ENCODE peak calls at places on chromosomes 11 and 22, in eight cellular contexts. Z is astrocyte of the spinal cord, F is midbrain, J is kidney tubule cell, Y is Kasumi-1, V is SK-N-SH, R is T-helper 17 cell, X is progenitor cell of endocrine pancreas. W is an unnamed sample.

GRCh38 chr22:46137218-46137766 is 13.0 kb upstream of the PPARA start:
- DNase-seq in Z (no peak), F (no peak), J (no peak), Y (no peak), V (no peak), R (no peak), X (no peak), W (no peak)

GRCh38 chr22:46377566-46378498 is 42.3 kb downstream of the TRMU start:
- DNase-seq in Z (no peak), F (no peak), J (peak; percentile 97), Y (no peak), V (no peak), R (no peak), X (peak; percentile 61), W (peak; percentile 83)

GRCh38 chr11:82979824-82980223 is 78.3 kb downstream of the DDIAS start:
- DNase-seq in Z (no peak), F (no peak), J (no peak), Y (no peak), V (no peak), R (no peak), X (no peak), W (no peak)

GRCh38 chr11:112751312-112751711 is 209.9 kb upstream of the NCAM1 start:
- DNase-seq in Z (no peak), F (no peak), J (no peak), Y (no peak), V (peak; percentile 43), R (no peak), X (no peak), W (no peak)

GRCh38 chr11:3006505-3007260 is 14.6 kb upstream of the NAP1L4 start:
- DNase-seq in Z (no peak), F (no peak), J (no peak), Y (no peak), V (no peak), R (no peak), X (no peak), W (no peak)

GRCh38 chr11:113974741-113975470 is at the start of gene HTR3A:
- DNase-seq in Z (no peak), F (no peak), J (peak; percentile 82), Y (no peak), V (peak; percentile 43), R (no peak), X (peak; percentile 22), W (peak; percentile 70)

GRCh38 chr11:561148-562003 is 606 bp downstream of the RASSF7 start:
- DNase-seq in Z (no peak), F (no peak), J (peak; percentile 98), Y (peak; percentile 41), V (no peak), R (no peak), X (peak; percentile 60), W (peak; percentile 59)

GRCh38 chr11:101049813-101050212 is 79.8 kb downstream of the PGR start:
- DNase-seq in Z (no peak), F (no peak), J (no peak), Y (no peak), V (no peak), R (no peak), X (no peak), W (no peak)

GRCh38 chr11:18046116-18046777 is at the start of gene TPH1:
- DNase-seq in Z (peak; percentile 50), F (no peak), J (peak; percentile 54), Y (no peak), V (peak; percentile 84), R (no peak), X (peak; percentile 27), W (peak; percentile 89)

GRCh38 chr11:11798586-11799438 is 43.0 kb upstream of the USP47 start:
- DNase-seq in Z (peak; percentile 77), F (peak; percentile 70), J (peak; percentile 80), Y (peak; percentile 58), V (peak; percentile 60), R (peak; percentile 63), X (peak; percentile 53), W (peak; percentile 88)

GRCh38 chr11:117565709-117566108 is 231.3 kb downstream of the DSCAML1 start:
- DNase-seq in Z (no peak), F (no peak), J (no peak), Y (no peak), V (peak; percentile 82), R (no peak), X (no peak), W (no peak)

GRCh38 chr11:57544566-57544965 is 7.2 kb downstream of the SMTNL1 start:
- DNase-seq in Z (no peak), F (no peak), J (no peak), Y (no peak), V (no peak), R (no peak), X (no peak), W (no peak)

GRCh38 chr11:115179647-115180046 is 324.6 kb downstream of the CADM1 start:
- DNase-seq in Z (no peak), F (no peak), J (no peak), Y (no peak), V (no peak), R (no peak), X (no peak), W (no peak)

GRCh38 chr22:30483169-30483568 is 11.4 kb upstream of the SEC14L3 start:
- DNase-seq in Z (no peak), F (no peak), J (no peak), Y (no peak), V (no peak), R (no peak), X (no peak), W (no peak)

GRCh38 chr11:10298342-10298741 is 4.3 kb upstream of the SBF2 start:
- DNase-seq in Z (peak; percentile 93), F (no peak), J (peak; percentile 88), Y (peak; percentile 70), V (no peak), R (no peak), X (no peak), W (peak; percentile 81)

GRCh38 chr11:59767212-59767611 is 12.0 kb downstream of the STX3 start:
- DNase-seq in Z (no peak), F (no peak), J (no peak), Y (peak; percentile 55), V (no peak), R (no peak), X (no peak), W (no peak)

GRCh38 chr11:12249590-12250260 is 127.6 kb upstream of the PARVA start:
- DNase-seq in Z (no peak), F (no peak), J (no peak), Y (no peak), V (no peak), R (no peak), X (no peak), W (no peak)

GRCh38 chr11:409008-409599 is 5.7 kb downstream of the SIGIRR start:
- DNase-seq in Z (no peak), F (no peak), J (no peak), Y (no peak), V (no peak), R (no peak), X (no peak), W (no peak)

GRCh38 chr11:40185793-40186192 is 1273.7 kb downstream of the LRRC4C start:
- DNase-seq in Z (no peak), F (no peak), J (no peak), Y (no peak), V (no peak), R (no peak), X (no peak), W (no peak)

GRCh38 chr11:34234086-34234740 is 123.6 kb downstream of the ABTB2 start:
- DNase-seq in Z (peak; percentile 56), F (no peak), J (peak; percentile 98), Y (peak; percentile 69), V (no peak), R (peak; percentile 71), X (no peak), W (peak; percentile 76)

GRCh38 chr11:16158426-16158994 is 197.8 kb downstream of the SOX6 start:
- DNase-seq in Z (no peak), F (no peak), J (no peak), Y (no peak), V (no peak), R (no peak), X (no peak), W (no peak)

GRCh38 chr11:71281901-71282300 is 29.5 kb upstream of the SHANK2 start:
- DNase-seq in Z (no peak), F (no peak), J (no peak), Y (no peak), V (no peak), R (no peak), X (no peak), W (no peak)

GRCh38 chr22:17596226-17596625 is 32.3 kb downstream of the ATP6V1E1 start:
- DNase-seq in Z (no peak), F (no peak), J (no peak), Y (no peak), V (no peak), R (no peak), X (no peak), W (no peak)

GRCh38 chr11:19524171-19524671 is 188.4 kb upstream of the NAV2 start:
- DNase-seq in Z (peak; percentile 9), F (peak; percentile 78), J (no peak), Y (no peak), V (no peak), R (no peak), X (peak; percentile 21), W (peak; percentile 42)

GRCh38 chr22:36328635-36329216 is 59.0 kb downstream of the MYH9 start:
- DNase-seq in Z (peak; percentile 89), F (no peak), J (peak; percentile 98), Y (no peak), V (no peak), R (peak; percentile 27), X (no peak), W (peak; percentile 92)

GRCh38 chr11:117273550-117274289 is 17.4 kb upstream of the BACE1-AS start:
- DNase-seq in Z (peak; percentile 82), F (no peak), J (no peak), Y (no peak), V (no peak), R (no peak), X (no peak), W (peak; percentile 83)

GRCh38 chr11:26193714-26194373 is 138.1 kb upstream of the ANO3 start:
- DNase-seq in Z (no peak), F (no peak), J (peak; percentile 40), Y (no peak), V (no peak), R (no peak), X (no peak), W (no peak)

GRCh38 chr11:118406599-118407166 is 5.3 kb downstream of the ATP5MG start:
- DNase-seq in Z (peak; percentile 59), F (peak; percentile 5), J (no peak), Y (no peak), V (no peak), R (no peak), X (no peak), W (peak; percentile 67)

GRCh38 chr11:72764503-72764902 is 12.3 kb upstream of the ARAP1 start:
- DNase-seq in Z (no peak), F (no peak), J (no peak), Y (no peak), V (no peak), R (no peak), X (no peak), W (no peak)

GRCh38 chr11:8610532-8611116 is 16.6 kb upstream of the STK33 start:
- DNase-seq in Z (peak; percentile 25), F (no peak), J (peak; percentile 49), Y (no peak), V (no peak), R (no peak), X (no peak), W (peak; percentile 36)

GRCh38 chr11:128517457-128518230 is 69.7 kb downstream of the ETS1 start:
- DNase-seq in Z (peak; percentile 70), F (no peak), J (no peak), Y (no peak), V (no peak), R (no peak), X (no peak), W (peak; percentile 80)

GRCh38 chr22:45784357-45785277 is 113.0 kb downstream of the ATXN10 start:
- DNase-seq in Z (no peak), F (no peak), J (peak; percentile 66), Y (no peak), V (peak; percentile 26), R (no peak), X (no peak), W (no peak)

GRCh38 chr11:6635082-6635932 is 16.1 kb upstream of the TPP1 start:
- DNase-seq in Z (peak; percentile 33), F (peak; percentile 85), J (peak; percentile 22), Y (peak; percentile 80), V (no peak), R (no peak), X (no peak), W (no peak)

GRCh38 chr11:59562292-59562691 is 51.0 kb downstream of the OR4D9 start:
- DNase-seq in Z (no peak), F (no peak), J (peak; percentile 79), Y (no peak), V (no peak), R (no peak), X (no peak), W (no peak)

W was measured in astrocyte of the hippocampus.